ENCODE peak calls at places on chromosome 1, in ten cellular contexts. L, S, D, O, T, K, H, I, R and A are unnamed samples.

GRCh38 chr1:167630568-167631385 is 745 bp downstream of the RCSD1 start:
- DNase-seq in I (no peak), K (peak; percentile 42), H (no peak), O (no peak), R (no peak), D (no peak), T (no peak), L (no peak), S (no peak), A (peak; percentile 41)

GRCh38 chr1:235108185-235108593 is 20.4 kb downstream of the TOMM20 start:
- DNase-seq in H (no peak), I (no peak), K (no peak), D (no peak), S (no peak), T (no peak), L (no peak), O (no peak), R (no peak), A (peak; percentile 54)

GRCh38 chr1:46692806-46693770 is 21.4 kb downstream of the TEX38 start:
- DNase-seq in I (no peak), O (no peak), D (no peak), L (no peak), T (no peak), R (no peak), K (peak; percentile 53), S (no peak), H (no peak), A (no peak)

GRCh38 chr1:30722175-30722537 is 1.2 kb downstream of the MATN1 start:
- DNase-seq in O (peak; percentile 68), T (no peak), K (no peak), L (peak; percentile 54), D (no peak), H (peak; percentile 52), S (no peak), I (no peak), R (no peak), A (no peak)

GRCh38 chr1:67004176-67004575 is 49.8 kb downstream of the SLC35D1 start:
- DNase-seq in H (no peak), D (no peak), R (no peak), L (no peak), K (no peak), T (no peak), I (no peak), S (no peak), O (no peak), A (no peak)

GRCh38 chr1:85087659-85088407 is 39.5 kb upstream of the MCOLN3 start:
- DNase-seq in L (no peak), H (no peak), O (no peak), R (no peak), D (no peak), S (no peak), K (no peak), T (no peak), I (no peak), A (no peak)

GRCh38 chr1:36513676-36514473 is 31.2 kb upstream of the CSF3R start:
- DNase-seq in T (peak; percentile 31), D (no peak), O (no peak), R (no peak), K (no peak), H (no peak), I (no peak), S (no peak), L (no peak), A (peak; percentile 63)

GRCh38 chr1:92795166-92795565 is 10.3 kb upstream of the EVI5 start:
- DNase-seq in K (no peak), R (no peak), H (no peak), O (no peak), S (no peak), L (no peak), D (no peak), I (peak; percentile 76), T (no peak), A (no peak)

DNA sequence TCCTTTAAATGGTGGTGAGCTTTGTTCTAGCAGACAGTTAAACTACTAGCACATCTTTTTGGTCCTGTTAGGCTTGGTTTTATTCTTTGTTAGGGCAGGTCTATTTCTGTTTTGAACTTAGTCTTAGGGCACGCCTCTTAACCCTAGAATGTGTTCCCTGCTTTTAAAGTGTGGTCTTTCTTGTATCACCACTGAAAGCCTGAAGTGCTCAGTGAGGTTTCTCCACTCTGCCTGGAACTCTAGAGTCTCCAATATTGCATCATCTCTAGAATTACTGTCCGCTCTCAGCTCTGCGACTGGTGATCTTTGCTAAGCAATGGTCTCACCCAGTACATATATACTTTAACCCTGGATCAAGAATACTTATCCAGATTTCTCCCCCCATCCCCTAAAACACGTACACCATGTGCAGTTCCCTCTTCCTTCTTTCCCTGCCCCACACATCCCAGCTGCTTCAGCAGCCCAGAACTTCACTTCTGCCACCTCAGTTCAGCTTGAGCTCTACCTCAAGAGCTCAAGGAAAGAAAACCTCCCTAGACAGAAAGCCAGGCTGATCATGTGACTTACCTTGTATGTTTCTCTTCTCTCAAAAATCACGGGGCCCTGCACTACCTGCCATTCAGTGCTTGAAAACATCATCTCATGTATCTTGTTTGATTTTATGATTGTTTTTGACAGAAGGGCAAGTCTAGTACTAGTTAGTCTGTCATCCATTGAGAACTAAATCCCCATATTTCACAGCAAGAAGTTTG is 59.9 kb downstream of the TENT5C start:
- DNase-seq in T (no peak), I (no peak), L (no peak), D (no peak), O (no peak), K (no peak), R (no peak), H (no peak), S (no peak), A (no peak)
- H3K4me1 ChIP-seq in T (no peaks in the 10 kb centered on the region), I (no peaks in the 10 kb centered on the region), L (no peaks in the 10 kb centered on the region), D (peaks cover 12% of the 10 kb centered on the region), O (peaks cover 13% of the 10 kb centered on the region), K (no peaks in the 10 kb centered on the region), R (peaks cover 1% of the 10 kb centered on the region), H (peaks cover 5% of the 10 kb centered on the region), S (no peaks in the 10 kb centered on the region), A (no peaks in the 10 kb centered on the region)

GRCh38 chr1:160621633-160622413 is 25.0 kb downstream of the SLAMF1 start:
- DNase-seq in R (no peak), H (no peak), S (no peak), I (no peak), L (no peak), T (no peak), K (no peak), D (no peak), O (no peak), A (no peak)
- H3K4me1 ChIP-seq in R (no peaks in the 10 kb centered on the region), H (no peaks in the 10 kb centered on the region), S (no peaks in the 10 kb centered on the region), I (no peaks in the 10 kb centered on the region), L (no peaks in the 10 kb centered on the region), T (no peaks in the 10 kb centered on the region), K (no peaks in the 10 kb centered on the region), D (no peaks in the 10 kb centered on the region), O (no peaks in the 10 kb centered on the region), A (peaks cover 2% of the 10 kb centered on the region)

GRCh38 chr1:23099171-23099536 is 69.5 kb downstream of the LUZP1 start:
- DNase-seq in T (no peak), S (no peak), K (no peak), D (no peak), I (no peak), H (no peak), O (no peak), R (no peak), L (no peak), A (no peak)
- H3K4me1 ChIP-seq in T (peaks cover 47% of the 10 kb centered on the region), S (peaks cover 57% of the 10 kb centered on the region), K (peaks cover 36% of the 10 kb centered on the region), D (peaks cover 2% of the 10 kb centered on the region), I (peaks cover 41% of the 10 kb centered on the region), H (peaks cover 18% of the 10 kb centered on the region), O (peaks cover 58% of the 10 kb centered on the region), R (peaks cover 3% of the 10 kb centered on the region), L (peaks cover 14% of the 10 kb centered on the region), A (peaks cover 11% of the 10 kb centered on the region)

GRCh38 chr1:164781980-164782379 is 223.0 kb downstream of the PBX1 start:
- DNase-seq in O (no peak), H (no peak), L (no peak), I (no peak), S (no peak), T (no peak), R (no peak), D (no peak), K (no peak), A (no peak)
- H3K4me1 ChIP-seq in O (peaks cover 80% of the 10 kb centered on the region), H (peaks cover under 1% of the 10 kb centered on the region), L (peaks cover 31% of the 10 kb centered on the region), I (peaks cover 32% of the 10 kb centered on the region), S (peaks cover 59% of the 10 kb centered on the region), T (peaks cover 30% of the 10 kb centered on the region), R (peaks cover 7% of the 10 kb centered on the region), D (peaks cover 3% of the 10 kb centered on the region), K (peaks cover 63% of the 10 kb centered on the region), A (peaks cover 6% of the 10 kb centered on the region)

DNA sequence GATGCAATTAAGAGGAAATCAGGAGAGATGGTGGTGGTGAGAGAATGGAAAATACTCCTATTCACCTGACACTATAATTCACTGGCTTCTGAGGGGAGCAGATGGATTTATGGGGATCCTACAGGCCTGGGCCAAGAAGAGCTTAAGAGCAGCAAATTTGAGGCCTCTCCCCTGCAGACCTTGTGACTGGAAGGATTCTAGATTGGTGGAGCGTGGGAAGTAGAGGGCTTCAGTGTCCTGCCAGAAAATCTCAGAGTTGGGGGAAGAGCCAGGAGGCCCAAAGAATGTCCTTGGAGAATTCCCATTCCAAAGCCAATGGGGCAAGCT is 1.8 kb downstream of the IGFN1 start:
- DNase-seq in L (peak; percentile 68), D (no peak), R (no peak), T (no peak), H (no peak), K (no peak), I (no peak), O (no peak), S (no peak), A (no peak)
- H3K4me1 ChIP-seq in L (peaks cover 4% of the 10 kb centered on the region), D (peaks cover 12% of the 10 kb centered on the region), R (no peaks in the 10 kb centered on the region), T (no peaks in the 10 kb centered on the region), H (no peaks in the 10 kb centered on the region), K (no peaks in the 10 kb centered on the region), I (peaks cover 11% of the 10 kb centered on the region), O (no peaks in the 10 kb centered on the region), S (no peaks in the 10 kb centered on the region), A (no peaks in the 10 kb centered on the region)

DNA sequence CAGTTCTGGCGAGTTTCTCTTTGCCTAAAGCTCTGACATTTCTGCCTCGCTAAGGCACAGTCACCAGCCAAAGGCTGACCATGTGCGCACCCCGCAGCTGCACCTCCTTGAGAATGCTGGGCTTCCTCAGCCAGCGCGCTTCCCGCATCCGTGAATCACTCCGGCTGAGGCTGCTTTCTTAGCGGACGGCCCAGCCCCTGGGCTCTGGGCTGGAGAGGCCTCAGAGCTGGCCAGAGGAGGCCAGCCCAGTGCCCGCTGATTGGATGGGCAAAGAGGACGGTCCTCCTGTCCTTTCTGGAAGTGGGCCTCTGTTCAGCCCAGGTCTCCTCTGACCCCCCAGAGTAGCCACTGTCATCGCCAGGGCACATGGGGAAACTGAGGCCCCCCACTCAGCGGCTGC is 56.1 kb downstream of the PRDM16 start:
- DNase-seq in O (no peak), T (no peak), R (peak; percentile 89), I (peak; percentile 51), L (no peak), H (no peak), S (no peak), K (no peak), D (no peak), A (no peak)
- H3K4me1 ChIP-seq in O (peaks cover 67% of the 10 kb centered on the region), T (peaks cover 21% of the 10 kb centered on the region), R (no peaks in the 10 kb centered on the region), I (no peaks in the 10 kb centered on the region), L (peaks cover 42% of the 10 kb centered on the region), H (no peaks in the 10 kb centered on the region), S (no peaks in the 10 kb centered on the region), K (peaks cover 55% of the 10 kb centered on the region), D (peaks cover 10% of the 10 kb centered on the region), A (peaks cover 18% of the 10 kb centered on the region)

GRCh38 chr1:180155202-180155682 is 573 bp downstream of the QSOX1 start:
- DNase-seq in D (no peak), R (no peak), H (peak; percentile 47), O (no peak), K (no peak), L (no peak), T (no peak), I (no peak), S (peak; percentile 38), A (peak; percentile 78)
- H3K4me1 ChIP-seq in D (no peaks in the 10 kb centered on the region), R (no peaks in the 10 kb centered on the region), H (peaks cover 31% of the 10 kb centered on the region), O (peaks cover 57% of the 10 kb centered on the region), K (peaks cover 8% of the 10 kb centered on the region), L (peaks cover 16% of the 10 kb centered on the region), T (peaks cover 41% of the 10 kb centered on the region), I (peaks cover 29% of the 10 kb centered on the region), S (peaks cover 37% of the 10 kb centered on the region), A (peaks cover 30% of the 10 kb centered on the region)